ENCODE peak calls at places on chromosomes 1 and 21, in eight cellular contexts. J is uterus; P is Peyer's patch; Y is stomach; T is cardiac muscle cell; G is CD8-positive, alpha-beta memory T cell; C is heart right ventricle; N is naive thymus-derived CD4-positive, alpha-beta T cell. L is an unnamed sample.
A peak's percentile ranks its signal among the peaks of the same experiment; 100 is the strongest.

GRCh38 chr1:3461238-3461933 is 6.9 kb downstream of the ARHGEF16 start:
- DNase-seq in J (no peak), P (no peak), Y (no peak), T (no peak), G (no peak), C (no peak), N (no peak), L (peak; percentile 45)

GRCh38 chr1:92029241-92029922 is 403 bp upstream of the EPHX4 start:
- DNase-seq in J (no peak), P (no peak), Y (no peak), T (no peak), G (no peak), C (no peak), N (no peak), L (no peak)

GRCh38 chr1:244860914-244861610 is 3.3 kb downstream of the HNRNPU start:
- DNase-seq in J (no peak), P (no peak), Y (no peak), T (no peak), G (no peak), C (no peak), N (no peak), L (no peak)

GRCh38 chr1:2279210-2279639 is 51.1 kb downstream of the SKI start:
- DNase-seq in J (peak; percentile 73), P (no peak), Y (no peak), T (peak; percentile 98), G (no peak), C (peak; percentile 86), N (no peak), L (no peak)

GRCh38 chr21:37008705-37009104 is 2.2 kb downstream of the RIPPLY3 start:
- DNase-seq in J (no peak), P (no peak), Y (no peak), T (no peak), G (no peak), C (no peak), N (no peak), L (no peak)

GRCh38 chr1:55402676-55403464 is 187.7 kb upstream of the USP24 start:
- DNase-seq in J (no peak), P (no peak), Y (no peak), T (peak; percentile 38), G (no peak), C (no peak), N (no peak), L (no peak)

GRCh38 chr1:169121146-169121923 is 14.8 kb downstream of the ATP1B1 start:
- DNase-seq in J (no peak), P (no peak), Y (no peak), T (no peak), G (no peak), C (no peak), N (no peak), L (no peak)

GRCh38 chr1:55868026-55868425 is 652.9 kb upstream of the USP24 start:
- DNase-seq in J (no peak), P (no peak), Y (no peak), T (peak; percentile 11), G (no peak), C (no peak), N (no peak), L (no peak)

GRCh38 chr1:165496493-165496892 is 47.3 kb upstream of the LRRC52 start:
- DNase-seq in J (no peak), P (no peak), Y (no peak), T (no peak), G (no peak), C (no peak), N (no peak), L (no peak)

GRCh38 chr1:193462629-193463320 is 276.4 kb upstream of the B3GALT2 start:
- DNase-seq in J (no peak), P (no peak), Y (no peak), T (peak; percentile 93), G (no peak), C (no peak), N (no peak), L (no peak)

GRCh38 chr1:37822942-37823865 is 15.2 kb upstream of the YRDC start:
- DNase-seq in J (no peak), P (no peak), Y (no peak), T (no peak), G (peak; percentile 5), C (no peak), N (no peak), L (no peak)

GRCh38 chr1:241499910-241500309 is 19.6 kb downstream of the FH start:
- DNase-seq in J (no peak), P (no peak), Y (no peak), T (peak; percentile 58), G (no peak), C (no peak), N (no peak), L (no peak)

GRCh38 chr1:119132179-119132578 is 8.3 kb downstream of the WARS2 start:
- DNase-seq in J (no peak), P (no peak), Y (no peak), T (no peak), G (no peak), C (peak; percentile 6), N (no peak), L (no peak)

GRCh38 chr1:56824956-56825355 is 5.8 kb upstream of the FYB2 start:
- DNase-seq in J (no peak), P (no peak), Y (no peak), T (no peak), G (no peak), C (no peak), N (no peak), L (no peak)

GRCh38 chr1:210646258-210646616 is 317.5 kb downstream of the HHAT start:
- DNase-seq in J (no peak), P (no peak), Y (no peak), T (no peak), G (no peak), C (no peak), N (no peak), L (no peak)

GRCh38 chr1:39266792-39267191 is 62.3 kb downstream of the MACF1 start:
- DNase-seq in J (no peak), P (no peak), Y (no peak), T (no peak), G (no peak), C (no peak), N (no peak), L (no peak)
- H3K27ac ChIP-seq in J (peak overlapping the region; percentile 96), P (no peak overlapping the region), Y (peak overlapping the region; percentile 84), T (no peak overlapping the region), G (no peak overlapping the region), C (no peak overlapping the region), N (no peak overlapping the region), L (no peak overlapping the region)

GRCh38 chr1:167670563-167670962 is 40.5 kb downstream of the RCSD1 start:
- DNase-seq in J (no peak), P (no peak), Y (no peak), T (no peak), G (no peak), C (no peak), N (no peak), L (no peak)

GRCh38 chr1:167671727-167672511 is 41.9 kb downstream of the RCSD1 start:
- DNase-seq in J (no peak), P (no peak), Y (no peak), T (no peak), G (no peak), C (no peak), N (no peak), L (no peak)

GRCh38 chr1:167668108-167668507 is 38.1 kb downstream of the RCSD1 start:
- DNase-seq in J (no peak), P (no peak), Y (no peak), T (no peak), G (no peak), C (no peak), N (no peak), L (no peak)

GRCh38 chr1:167667536-167667935 is 37.5 kb downstream of the RCSD1 start:
- DNase-seq in J (no peak), P (no peak), Y (no peak), T (no peak), G (no peak), C (no peak), N (no peak), L (no peak)

GRCh38 chr1:167669209-167670139 is 39.4 kb downstream of the RCSD1 start:
- DNase-seq in J (no peak), P (no peak), Y (no peak), T (no peak), G (no peak), C (no peak), N (no peak), L (no peak)
- H3K4me1 ChIP-seq in J (no peaks in the 10 kb centered on the region), P (no peaks in the 10 kb centered on the region), Y (peaks cover 8% of the 10 kb centered on the region), T (peaks cover 45% of the 10 kb centered on the region), G (peaks cover 75% of the 10 kb centered on the region), C (peaks cover 8% of the 10 kb centered on the region), N (peaks cover 32% of the 10 kb centered on the region), L (no peaks in the 10 kb centered on the region)

DNA sequence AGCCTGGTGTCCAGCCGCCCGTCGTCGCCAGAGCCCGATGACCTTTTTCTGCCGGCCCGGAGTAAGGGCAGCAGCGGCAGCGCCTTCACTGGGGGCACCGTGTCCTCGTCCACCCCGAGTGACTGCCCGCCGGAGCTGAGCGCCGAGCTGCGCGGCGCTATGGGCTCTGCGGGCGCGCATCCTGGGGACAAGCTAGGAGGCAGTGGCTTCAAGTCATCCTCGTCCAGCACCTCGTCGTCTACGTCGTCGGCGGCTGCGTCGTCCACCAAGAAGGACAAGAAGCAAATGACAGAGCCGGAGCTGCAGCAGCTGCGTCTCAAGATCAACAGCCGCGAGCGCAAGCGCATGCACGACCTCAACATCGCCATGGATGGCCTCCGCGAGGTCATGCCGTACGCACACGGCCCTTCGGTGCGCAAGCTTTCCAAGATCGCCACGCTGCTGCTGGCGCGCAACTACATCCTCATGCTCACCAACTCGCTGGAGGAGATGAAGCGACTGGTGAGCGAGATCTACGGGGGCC is 1.2 kb downstream of the OLIG2 start:
- DNase-seq in J (no peak), P (no peak), Y (no peak), T (no peak), G (no peak), C (no peak), N (no peak), L (peak; percentile 74)
- H3K9me3 ChIP-seq in J (no peaks in the 10 kb centered on the region), P (no peaks in the 10 kb centered on the region), Y (no peaks in the 10 kb centered on the region), T (no peaks in the 10 kb centered on the region), G (no peaks in the 10 kb centered on the region), C (no peaks in the 10 kb centered on the region), N (no peaks in the 10 kb centered on the region), L (no peaks in the 10 kb centered on the region)

GRCh38 chr1:16151985-16152384 is 3.9 kb downstream of the EPHA2 start:
- DNase-seq in J (no peak), P (no peak), Y (no peak), T (no peak), G (no peak), C (no peak), N (no peak), L (no peak)
- H3K27ac ChIP-seq in J (peak overlapping the region; percentile 92), P (peak overlapping the region; percentile 38), Y (peak overlapping the region; percentile 92), T (peak overlapping the region; percentile 11), G (no peak overlapping the region), C (peak overlapping the region; percentile 94), N (no peak overlapping the region), L (no peak overlapping the region)

DNA sequence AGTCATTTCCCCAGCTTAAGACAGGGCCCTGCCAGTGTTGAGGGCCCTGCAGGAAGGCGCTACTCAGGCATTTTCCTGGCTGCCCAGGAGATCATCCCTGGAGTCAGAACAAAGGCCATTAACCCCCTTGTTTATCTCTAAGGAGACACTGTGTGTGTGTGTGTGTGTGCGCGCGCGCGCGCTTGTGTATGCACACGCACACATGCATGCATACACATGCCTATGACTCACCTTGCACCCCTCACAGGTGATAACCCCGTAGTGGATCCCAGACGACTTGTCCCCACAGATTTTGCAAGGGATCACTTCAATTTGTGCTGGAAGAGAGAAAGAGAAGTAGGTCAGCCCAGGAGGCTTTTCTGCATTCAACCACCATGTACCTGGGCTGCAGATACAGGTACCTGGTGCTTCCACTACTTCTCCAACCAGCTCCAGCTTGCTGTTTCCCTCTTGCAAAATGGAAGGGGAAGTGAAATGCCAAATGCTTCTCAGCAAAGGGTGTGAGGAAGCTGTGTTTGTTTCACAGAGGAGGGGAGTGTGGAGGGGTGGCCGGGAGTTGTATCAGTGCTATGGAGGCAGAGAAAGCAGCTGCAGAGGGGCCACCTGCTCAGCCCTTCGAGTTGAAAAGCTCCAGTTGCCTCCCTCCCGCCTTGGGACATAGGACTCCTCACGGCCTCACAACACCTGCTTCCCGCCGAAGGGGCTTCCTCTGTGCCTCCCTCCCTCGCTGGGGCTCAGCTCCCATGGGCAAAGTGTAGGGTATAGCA is 11.9 kb upstream of the LINGO4 start:
- DNase-seq in J (no peak), P (no peak), Y (no peak), T (no peak), G (no peak), C (no peak), N (no peak), L (peak; percentile 46)
- H3K4me1 ChIP-seq in J (no peaks in the 10 kb centered on the region), P (no peaks in the 10 kb centered on the region), Y (peaks cover 13% of the 10 kb centered on the region), T (peaks cover 3% of the 10 kb centered on the region), G (peaks cover 61% of the 10 kb centered on the region), C (no peaks in the 10 kb centered on the region), N (peaks cover 27% of the 10 kb centered on the region), L (no peaks in the 10 kb centered on the region)

L was measured in aorta.